ENCODE peak calls at places on chromosomes 2 and 18, in seven cellular contexts. E is Peyer's patch, M is K562, P is HepG2, C is tibial artery, L is mammary epithelial cell, I is pancreas. T is an unnamed sample.
A peak's percentile ranks its signal among the peaks of the same experiment; 100 is the strongest.

GRCh38 chr2:168316073-168316440 is 68.7 kb upstream of the STK39 start:
- DNase-seq in I (no peak), M (no peak), E (no peak), C (no peak), P (no peak), L (no peak), T (no peak)

GRCh38 chr18:66916834-66917233 is 312.9 kb upstream of the CDH19 start:
- DNase-seq in I (no peak), P (peak; percentile 53), M (no peak), C (no peak), L (no peak), E (no peak), T (no peak)

GRCh38 chr18:53698907-53699306 is 525.6 kb downstream of the MBD2 start:
- DNase-seq in E (no peak), P (peak; percentile 33), I (no peak), M (no peak), C (no peak), L (peak; percentile 17), T (peak; percentile 5)

GRCh38 chr2:65530547-65531320 is 98.3 kb upstream of the SPRED2 start:
- DNase-seq in L (peak; percentile 46), P (no peak), E (no peak), M (no peak), C (no peak), I (no peak), T (no peak)

GRCh38 chr2:190214434-190215194 is 105.0 kb downstream of the HIBCH start:
- DNase-seq in P (no peak), C (no peak), L (no peak), E (no peak), I (no peak), M (no peak), T (no peak)

GRCh38 chr18:77899972-77900754 is 650.5 kb downstream of the GALR1 start:
- DNase-seq in L (peak; percentile 14), E (no peak), I (peak; percentile 71), M (peak; percentile 64), C (no peak), P (no peak), T (no peak)

GRCh38 chr2:7288484-7288883 is 371.3 kb downstream of the RNF144A start:
- DNase-seq in L (peak; percentile 94), E (no peak), P (no peak), C (no peak), M (no peak), I (no peak), T (no peak)

GRCh38 chr2:118865106-118865505 is 17.7 kb upstream of the EN1 start:
- DNase-seq in C (no peak), E (no peak), L (peak; percentile 39), I (no peak), P (peak; percentile 56), M (peak; percentile 63), T (no peak)

GRCh38 chr2:224882291-224883171 is 159.7 kb downstream of the DOCK10 start:
- DNase-seq in C (no peak), I (no peak), L (peak; percentile 86), P (no peak), E (no peak), M (no peak), T (peak; percentile 63)

GRCh38 chr2:42385225-42385624 is 24.2 kb upstream of the COX7A2L start:
- DNase-seq in C (no peak), E (no peak), L (no peak), M (peak; percentile 47), I (no peak), P (peak; percentile 58), T (no peak)

GRCh38 chr2:157875720-157876065 is 437 bp downstream of the ACVR1 start:
- DNase-seq in L (no peak), C (no peak), E (peak; percentile 46), M (peak; percentile 76), P (peak; percentile 18), I (peak; percentile 75), T (no peak)

GRCh38 chr2:157876771-157877108 is 610 bp upstream of the ACVR1 start:
- DNase-seq in E (no peak), L (no peak), C (no peak), M (no peak), I (no peak), P (no peak), T (no peak)

GRCh38 chr2:157874997-157875719 is 972 bp downstream of the ACVR1 start:
- DNase-seq in P (no peak), M (peak; percentile 65), I (peak; percentile 60), C (peak; percentile 68), L (peak; percentile 84), E (peak; percentile 51), T (peak; percentile 55)

GRCh38 chr2:157877761-157878400 is 1.8 kb upstream of the ACVR1 start:
- DNase-seq in P (no peak), M (no peak), L (no peak), I (no peak), C (no peak), E (no peak), T (no peak)

DNA sequence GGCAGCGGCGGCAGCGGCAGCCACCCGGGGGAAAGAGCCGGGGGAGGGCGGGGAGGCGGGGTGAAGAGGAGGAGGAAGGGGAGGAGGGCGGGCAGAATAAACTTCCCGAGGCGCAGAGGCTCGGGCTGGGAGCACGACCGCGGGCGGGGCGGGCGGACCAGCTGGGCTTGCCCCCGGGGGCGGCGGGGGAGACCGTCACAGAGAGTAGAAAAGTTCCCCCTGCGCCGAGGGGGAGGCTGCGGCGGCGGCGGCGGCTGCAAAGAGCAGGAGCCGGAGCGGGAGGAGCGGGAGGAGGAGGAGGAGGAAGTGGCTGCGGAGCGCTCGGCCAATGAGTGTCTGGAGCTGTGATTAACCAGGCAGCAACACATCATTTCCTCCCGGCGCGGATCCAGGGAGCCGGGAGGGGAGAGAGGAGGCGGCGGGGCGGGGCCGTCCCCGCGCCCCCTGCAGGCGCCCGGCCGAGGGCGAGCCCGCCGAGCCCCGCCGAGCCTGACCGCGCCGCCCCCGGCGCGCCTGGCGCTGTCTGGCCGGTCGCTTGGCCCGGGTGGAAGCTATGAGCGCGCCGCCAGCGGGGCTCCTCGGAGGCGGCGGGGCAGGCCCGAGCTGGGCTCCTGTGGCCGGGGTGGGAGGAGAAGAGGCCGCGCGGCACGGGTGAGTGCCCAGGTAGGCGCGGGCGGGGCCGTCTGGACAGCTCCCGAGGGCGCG is at the start of gene ACVR1:
- DNase-seq in L (peak; percentile 96), P (peak; percentile 95), E (peak; percentile 89), M (peak; percentile 98), C (peak; percentile 98), I (peak; percentile 96), T (peak; percentile 89)
- TF ChIP-seq CTCF in L (peak; percentile 10), P (peak; percentile 44), E (peak; percentile 64), M (peak; percentile 54), C (no peak), I (no peak), T (no peak)

DNA sequence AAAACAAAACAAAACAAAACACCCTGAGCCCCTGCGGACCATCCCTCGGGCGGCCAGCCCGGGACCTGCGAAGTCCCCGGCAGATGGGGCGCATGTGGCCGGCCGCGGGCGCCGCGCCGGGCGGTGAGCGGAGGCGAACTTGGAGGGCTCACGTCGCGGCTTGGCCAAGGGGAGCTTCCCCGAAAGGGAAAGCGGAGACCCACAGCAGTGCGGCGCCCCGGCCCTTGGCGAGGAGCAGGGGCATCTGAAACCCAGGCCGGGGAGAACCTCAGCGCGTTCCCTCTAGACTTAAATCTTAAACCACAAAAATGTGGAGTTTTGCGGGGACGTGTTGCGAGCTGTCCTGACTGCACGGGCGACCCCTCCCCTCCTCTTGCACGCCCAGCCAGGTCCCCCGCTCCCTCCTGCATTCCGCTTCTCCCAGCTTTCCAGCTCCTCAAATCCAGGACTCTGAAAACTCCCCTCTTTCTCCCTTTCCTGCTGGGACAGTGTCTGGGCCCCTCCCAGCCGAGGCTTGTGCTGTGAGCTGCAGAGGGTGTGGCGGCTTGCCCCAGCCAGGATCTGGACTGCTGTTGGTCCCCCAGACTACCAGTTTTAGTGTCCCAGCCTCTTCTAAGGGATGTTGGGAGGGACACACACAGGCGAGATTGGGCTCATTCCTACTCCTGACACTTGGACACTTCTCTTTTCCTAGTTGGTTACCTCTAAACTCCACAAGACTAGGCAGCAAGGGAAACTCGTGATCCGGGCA is 1.3 kb downstream of the FMNL2 start:
- DNase-seq in M (no peak), C (peak; percentile 87), P (peak; percentile 41), I (peak; percentile 66), L (peak; percentile 62), E (no peak), T (no peak)
- H3K4me3 ChIP-seq in M (no peak overlapping the region), C (peak overlapping the region; percentile 98), P (peak overlapping the region; percentile 95), I (peak overlapping the region; percentile 75), L (peak overlapping the region; percentile 81), E (peak overlapping the region; percentile 75), T (peak overlapping the region; percentile 80)

GRCh38 chr2:149036507-149037293 is 1.8 kb upstream of the LYPD6B start:
- DNase-seq in I (no peak), E (no peak), M (no peak), P (no peak), L (no peak), C (no peak), T (no peak)

GRCh38 chr2:149037851-149038250 is 648 bp upstream of the LYPD6B start:
- DNase-seq in E (no peak), P (no peak), C (no peak), I (no peak), L (peak; percentile 15), M (peak; percentile 15), T (no peak)

GRCh38 chr2:149040451-149040850 is 2.0 kb downstream of the LYPD6B start:
- DNase-seq in L (peak; percentile 24), I (no peak), P (peak; percentile 24), M (peak; percentile 79), C (no peak), E (no peak), T (no peak)

GRCh38 chr2:149039213-149039724 is 770 bp downstream of the LYPD6B start:
- DNase-seq in M (no peak), C (no peak), P (no peak), I (peak; percentile 70), L (no peak), E (no peak), T (no peak)

DNA sequence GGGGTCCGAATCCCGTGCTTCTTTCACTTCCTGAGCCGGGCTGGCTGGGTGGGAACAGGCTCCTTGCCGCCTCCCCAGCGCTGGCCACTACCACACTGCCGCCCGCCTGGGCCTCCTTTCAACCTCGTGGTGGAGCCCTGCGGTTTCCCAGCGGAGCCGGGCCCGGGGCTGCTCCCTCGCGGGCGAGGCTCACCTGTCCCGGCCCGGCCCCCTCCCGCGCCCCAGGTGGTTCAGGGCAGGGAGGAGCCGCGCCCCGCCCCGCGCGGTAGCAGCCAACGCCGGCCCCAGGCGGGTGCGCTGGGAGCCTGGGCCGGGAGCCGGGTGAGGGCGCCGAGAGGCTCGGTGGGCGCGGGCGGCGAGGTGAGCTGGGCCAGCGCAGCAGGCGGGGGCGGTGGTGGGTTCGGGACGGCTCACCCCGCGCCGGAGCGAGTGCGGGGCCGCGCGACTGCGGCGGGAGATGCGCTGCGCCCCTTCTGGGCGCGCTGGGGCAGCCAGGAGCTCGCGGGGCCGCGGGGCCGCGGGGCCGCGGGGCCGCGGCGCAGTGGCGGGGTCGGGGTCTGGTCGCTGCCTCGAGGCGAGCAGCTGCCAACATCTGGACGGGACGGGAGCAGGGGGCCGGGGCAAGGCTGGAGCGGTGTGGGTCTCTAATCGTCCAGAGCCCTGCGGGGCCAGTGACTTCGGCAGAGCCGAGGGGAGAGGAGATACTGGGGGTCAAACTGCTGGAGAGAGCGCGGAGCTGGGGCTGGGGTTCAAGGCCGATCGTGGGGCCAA is at the start of gene LYPD6B:
- DNase-seq in L (peak; percentile 16), P (no peak), I (peak; percentile 88), M (no peak), C (no peak), E (no peak), T (no peak)
- TF ChIP-seq CTCF in L (no peak), P (peak; percentile 11), I (no peak), M (no peak), C (no peak), E (peak; percentile 9), T (no peak)

DNA sequence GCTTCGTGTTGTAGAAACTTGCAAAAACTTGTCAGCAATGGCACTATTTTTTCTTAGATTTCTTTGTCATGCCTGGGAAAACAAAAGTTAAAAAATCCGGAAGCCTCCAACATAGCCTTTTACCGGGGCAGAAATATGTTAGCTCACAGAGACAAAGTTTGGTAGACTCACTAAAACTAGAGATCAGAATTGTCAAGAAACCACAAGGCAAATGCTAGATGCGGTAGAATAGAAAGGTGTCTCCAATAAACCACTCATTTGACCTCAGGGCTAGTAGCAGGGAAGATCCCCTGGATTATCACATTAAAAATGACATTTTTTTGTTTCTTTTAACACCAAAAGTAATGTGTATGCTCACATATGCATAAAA is 417 bp downstream of the CASP10 start:
- DNase-seq in I (no peak), M (no peak), E (no peak), C (no peak), P (no peak), L (no peak), T (no peak)
- H3K4me3 ChIP-seq in I (peak overlapping the region; percentile 22), M (peak overlapping the region; percentile 58), E (peak overlapping the region; percentile 62), C (peak overlapping the region; percentile 44), P (peak overlapping the region; percentile 95), L (peak overlapping the region; percentile 52), T (no peak overlapping the region)

T was measured in AG04449.